ENCODE peak calls at places on chromosomes 3 and 15, in eight cellular contexts. Y is psoas muscle, H is left ventricle myocardium inferior, M is kidney, R is endothelial cell, E is tibial nerve, G is IMR-90, X is coronary artery. I is an unnamed sample.

GRCh38 chr3:146164506-146164905 is 3.5 kb upstream of the PLOD2 start:
- DNase-seq in Y (no peak), H (no peak), M (no peak), R (no peak), E (no peak), G (no peak), X (no peak), I (no peak)

GRCh38 chr3:52471371-52472238 is 16.2 kb downstream of the NISCH start:
- DNase-seq in Y (peak), H (peak), M (peak), R (peak), E (peak), G (peak), X (no peak), I (no peak)

GRCh38 chr3:115363071-115363470 is 216.0 kb upstream of the ZBTB20 start:
- DNase-seq in Y (no peak), H (no peak), M (no peak), R (no peak), E (no peak), G (peak), X (no peak), I (no peak)

GRCh38 chr15:68143785-68144184 is 61.3 kb downstream of the CALML4 start:
- DNase-seq in Y (no peak), H (no peak), M (no peak), R (no peak), E (no peak), G (no peak), X (no peak), I (no peak)

GRCh38 chr3:49007771-49008528 is 759 bp downstream of the WDR6 start:
- DNase-seq in Y (peak), H (peak), M (peak), R (peak), E (peak), G (peak), X (peak), I (no peak)

GRCh38 chr3:188627652-188628051 is 473.7 kb downstream of the LPP start:
- DNase-seq in Y (no peak), H (no peak), M (no peak), R (no peak), E (no peak), G (peak), X (no peak), I (no peak)

GRCh38 chr3:183260167-183260904 is 7.3 kb downstream of the B3GNT5 start:
- DNase-seq in Y (no peak), H (no peak), M (no peak), R (no peak), E (no peak), G (no peak), X (no peak), I (no peak)

GRCh38 chr3:141684758-141685157 is 53.3 kb upstream of the RNF7 start:
- DNase-seq in Y (no peak), H (no peak), M (no peak), R (no peak), E (no peak), G (no peak), X (no peak), I (no peak)

GRCh38 chr3:129446926-129447325 is 6.9 kb downstream of the IFT122 start:
- DNase-seq in Y (no peak), H (no peak), M (no peak), R (no peak), E (no peak), G (no peak), X (no peak), I (no peak)

GRCh38 chr15:63337046-63337445 is 44.6 kb downstream of the CA12 start:
- DNase-seq in Y (no peak), H (no peak), M (no peak), R (no peak), E (no peak), G (no peak), X (no peak), I (no peak)

GRCh38 chr3:128240232-128240631 is 87.0 kb downstream of the EEFSEC start:
- DNase-seq in Y (no peak), H (no peak), M (no peak), R (no peak), E (no peak), G (no peak), X (no peak), I (no peak)

GRCh38 chr3:128237348-128238099 is 84.2 kb downstream of the EEFSEC start:
- DNase-seq in Y (no peak), H (no peak), M (no peak), R (no peak), E (no peak), G (no peak), X (no peak), I (no peak)

GRCh38 chr3:128236667-128237066 is 83.4 kb downstream of the EEFSEC start:
- DNase-seq in Y (no peak), H (no peak), M (no peak), R (no peak), E (no peak), G (no peak), X (no peak), I (no peak)

GRCh38 chr3:128239304-128239703 is 86.0 kb downstream of the EEFSEC start:
- DNase-seq in Y (no peak), H (no peak), M (no peak), R (no peak), E (no peak), G (no peak), X (no peak), I (no peak)

DNA sequence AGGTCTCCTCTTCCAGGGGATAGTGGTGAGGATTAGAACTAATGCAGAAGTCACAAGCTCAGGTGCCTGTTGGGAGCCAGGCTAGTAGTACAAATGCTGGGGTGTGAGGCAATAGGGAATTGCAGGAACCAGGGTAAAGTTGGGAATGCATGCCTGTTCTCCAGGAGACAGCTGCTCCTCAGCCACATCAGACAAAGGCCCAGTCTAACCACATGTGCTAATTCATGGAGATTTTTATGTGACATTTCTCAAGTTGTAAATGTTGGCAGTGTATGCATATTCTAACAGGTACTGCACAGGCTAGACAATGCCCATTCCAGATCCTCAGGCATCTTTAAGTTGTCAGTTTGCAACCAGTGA is 84.8 kb downstream of the EEFSEC start:
- DNase-seq in Y (no peak), H (no peak), M (no peak), R (no peak), E (no peak), G (no peak), X (no peak), I (no peak)
- TF ChIP-seq CTCF in Y (no peak), H (no peak), M (no peak), R (no peak), E (no peak), G (no peak), X (no peak), I (no peak)

GRCh38 chr3:29152379-29152778 is 128.5 kb upstream of the RBMS3 start:
- DNase-seq in Y (no peak), H (no peak), M (no peak), R (no peak), E (no peak), G (no peak), X (no peak), I (no peak)
- TF ChIP-seq CTCF in Y (no peak), H (peak), M (no peak), R (no peak), E (no peak), G (no peak), X (no peak), I (no peak)

GRCh38 chr3:99960123-99960878 is 142.6 kb downstream of the CMSS1 start:
- DNase-seq in Y (no peak), H (no peak), M (no peak), R (no peak), E (no peak), G (no peak), X (no peak), I (no peak)
- TF ChIP-seq CTCF in Y (no peak), H (no peak), M (no peak), R (no peak), E (no peak), G (no peak), X (no peak), I (no peak)

GRCh38 chr3:56990295-56991015 is 70.0 kb upstream of the SPATA12 start:
- DNase-seq in Y (no peak), H (no peak), M (no peak), R (no peak), E (no peak), G (no peak), X (no peak), I (no peak)

GRCh38 chr3:56987238-56987932 is 73.1 kb upstream of the SPATA12 start:
- DNase-seq in Y (no peak), H (no peak), M (no peak), R (peak), E (no peak), G (no peak), X (no peak), I (no peak)

GRCh38 chr3:56989434-56990294 is 70.8 kb upstream of the SPATA12 start:
- DNase-seq in Y (peak), H (peak), M (no peak), R (no peak), E (no peak), G (no peak), X (no peak), I (no peak)

GRCh38 chr3:56988458-56988857 is 72.0 kb upstream of the SPATA12 start:
- DNase-seq in Y (no peak), H (no peak), M (no peak), R (no peak), E (no peak), G (no peak), X (no peak), I (no peak)

GRCh38 chr3:56988874-56989433 is 71.5 kb upstream of the SPATA12 start:
- DNase-seq in Y (peak), H (peak), M (no peak), R (peak), E (peak), G (peak), X (no peak), I (no peak)
- TF ChIP-seq CTCF in Y (peak), H (peak), M (peak), R (peak), E (peak), G (peak), X (peak), I (peak)

GRCh38 chr3:170080605-170081004 is 42.8 kb downstream of the GPR160 start:
- DNase-seq in Y (no peak), H (no peak), M (no peak), R (no peak), E (no peak), G (no peak), X (no peak), I (no peak)

GRCh38 chr3:170076715-170077238 is 39.0 kb downstream of the GPR160 start:
- DNase-seq in Y (no peak), H (no peak), M (no peak), R (no peak), E (no peak), G (peak), X (no peak), I (no peak)

GRCh38 chr3:170077406-170077805 is 39.6 kb downstream of the GPR160 start:
- DNase-seq in Y (no peak), H (no peak), M (no peak), R (no peak), E (no peak), G (no peak), X (no peak), I (no peak)

GRCh38 chr3:170079466-170080165 is 41.8 kb downstream of the GPR160 start:
- DNase-seq in Y (no peak), H (no peak), M (no peak), R (no peak), E (no peak), G (peak), X (no peak), I (no peak)

GRCh38 chr3:170078620-170079281 is 41.0 kb downstream of the GPR160 start:
- DNase-seq in Y (no peak), H (no peak), M (no peak), R (no peak), E (no peak), G (no peak), X (no peak), I (no peak)
- TF ChIP-seq CTCF in Y (no peak), H (no peak), M (peak), R (no peak), E (no peak), G (no peak), X (no peak), I (no peak)

GRCh38 chr3:177523072-177523675 is 325.9 kb upstream of the TBL1XR1 start:
- DNase-seq in Y (no peak), H (no peak), M (no peak), R (no peak), E (no peak), G (no peak), X (no peak), I (no peak)
- TF ChIP-seq CTCF in Y (no peak), H (no peak), M (no peak), R (no peak), E (no peak), G (no peak), X (no peak), I (no peak)

GRCh38 chr3:63192248-63192647 is 85.9 kb upstream of the SYNPR start:
- DNase-seq in Y (no peak), H (no peak), M (no peak), R (no peak), E (no peak), G (no peak), X (no peak), I (no peak)

GRCh38 chr3:63199606-63200005 is 78.5 kb upstream of the SYNPR start:
- DNase-seq in Y (no peak), H (no peak), M (no peak), R (no peak), E (no peak), G (no peak), X (no peak), I (no peak)

GRCh38 chr3:63193647-63194046 is 84.5 kb upstream of the SYNPR start:
- DNase-seq in Y (no peak), H (no peak), M (no peak), R (no peak), E (no peak), G (no peak), X (no peak), I (no peak)
- TF ChIP-seq CTCF in Y (peak), H (peak), M (peak), R (peak), E (no peak), G (peak), X (no peak), I (no peak)